ENCODE peak calls at places on chromosomes 3 and 15, in ten cellular contexts. M, A, W, Z, Y, E, H, R, G and S are unnamed samples.
A peak's percentile ranks its signal among the peaks of the same experiment; 100 is the strongest.

GRCh38 chr3:194893121-194893979 is 207.7 kb downstream of the FAM43A start:
- DNase-seq in M (peak; percentile 38), A (no peak), W (peak; percentile 27), Z (no peak), Y (no peak), E (no peak), H (no peak), R (no peak), G (no peak), S (no peak)

GRCh38 chr3:27133062-27133461 is 236.1 kb downstream of the NEK10 start:
- DNase-seq in M (no peak), A (no peak), W (no peak), Z (no peak), Y (no peak), E (no peak), H (no peak), R (no peak), G (no peak), S (no peak)

GRCh38 chr3:25284249-25284648 is 143.8 kb upstream of the RARB start:
- DNase-seq in M (no peak), A (no peak), W (no peak), Z (no peak), Y (no peak), E (no peak), H (no peak), R (no peak), G (no peak), S (no peak)

GRCh38 chr3:64093825-64094712 is 70.8 kb upstream of the PSMD6 start:
- DNase-seq in M (no peak), A (no peak), W (no peak), Z (no peak), Y (no peak), E (no peak), H (no peak), R (no peak), G (no peak), S (no peak)

GRCh38 chr3:18446067-18446793 is 21.1 kb upstream of the SATB1 start:
- DNase-seq in M (no peak), A (peak; percentile 8), W (no peak), Z (no peak), Y (no peak), E (no peak), H (no peak), R (no peak), G (no peak), S (no peak)

GRCh38 chr3:81339040-81339845 is 422.2 kb downstream of the GBE1 start:
- DNase-seq in M (no peak), A (peak; percentile 19), W (peak; percentile 5), Z (no peak), Y (no peak), E (no peak), H (no peak), R (no peak), G (peak; percentile 16), S (peak; percentile 28)

GRCh38 chr15:28992996-28993719 is 107.4 kb downstream of the APBA2 start:
- DNase-seq in M (no peak), A (no peak), W (no peak), Z (no peak), Y (no peak), E (no peak), H (no peak), R (no peak), G (no peak), S (no peak)

GRCh38 chr3:156240642-156241041 is 120.3 kb downstream of the KCNAB1 start:
- DNase-seq in M (no peak), A (no peak), W (no peak), Z (no peak), Y (no peak), E (no peak), H (no peak), R (no peak), G (no peak), S (no peak)

GRCh38 chr15:60672400-60672799 is 193.5 kb upstream of the ICE2 start:
- DNase-seq in M (no peak), A (no peak), W (peak; percentile 68), Z (no peak), Y (no peak), E (no peak), H (no peak), R (no peak), G (no peak), S (no peak)
- TF ChIP-seq CTCF in M (peak; percentile 11), A (peak; percentile 25), W (peak; percentile 26), Z (no peak), Y (peak; percentile 49), E (no peak), H (no peak), R (no peak), G (no peak), S (no peak)

GRCh38 chr3:22091329-22091728 is 340.3 kb upstream of the ZNF385D start:
- DNase-seq in M (no peak), A (no peak), W (no peak), Z (no peak), Y (no peak), E (no peak), H (no peak), R (no peak), G (no peak), S (no peak)

DNA sequence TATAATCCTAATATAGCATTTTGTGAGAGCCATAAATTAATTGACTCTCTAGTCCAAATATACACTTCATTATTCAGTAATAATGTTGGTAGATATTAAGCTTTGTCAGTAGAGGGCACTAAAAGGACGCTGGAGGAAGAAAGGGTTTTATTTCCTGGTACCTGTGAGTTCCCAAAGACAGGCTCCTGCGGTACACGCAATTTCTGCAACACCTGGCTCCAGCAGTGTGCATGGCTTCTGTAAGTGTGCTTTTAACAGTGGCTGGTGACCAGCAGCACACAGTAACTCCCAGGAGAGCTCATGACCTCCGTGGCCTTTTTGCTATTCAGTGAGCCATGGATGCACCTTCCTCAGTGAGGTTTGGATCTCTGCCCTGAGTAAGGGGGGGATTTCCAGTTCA is 338.3 kb upstream of the ZNF385D start:
- DNase-seq in M (no peak), A (peak; percentile 5), W (peak; percentile 69), Z (no peak), Y (peak; percentile 44), E (no peak), H (no peak), R (no peak), G (peak; percentile 64), S (peak; percentile 29)
- TF ChIP-seq CTCF in M (peak; percentile 62), A (peak; percentile 55), W (peak; percentile 42), Z (peak; percentile 29), Y (peak; percentile 73), E (peak; percentile 59), H (no peak), R (peak; percentile 11), G (peak; percentile 68), S (peak; percentile 18)

GRCh38 chr3:9881440-9881839 is 1.4 kb upstream of the CIDEC start:
- DNase-seq in M (no peak), A (no peak), W (no peak), Z (no peak), Y (no peak), E (no peak), H (no peak), R (no peak), G (no peak), S (no peak)

GRCh38 chr3:9883676-9884554 is 3.9 kb upstream of the CIDEC start:
- DNase-seq in M (no peak), A (no peak), W (no peak), Z (no peak), Y (no peak), E (peak; percentile 65), H (no peak), R (no peak), G (peak; percentile 48), S (no peak)

GRCh38 chr3:9887478-9887877 is 2.9 kb upstream of the JAGN1 start:
- DNase-seq in M (no peak), A (no peak), W (no peak), Z (no peak), Y (no peak), E (no peak), H (no peak), R (no peak), G (no peak), S (no peak)

GRCh38 chr3:9886328-9886727 is 4.1 kb upstream of the JAGN1 start:
- DNase-seq in M (no peak), A (no peak), W (no peak), Z (no peak), Y (no peak), E (no peak), H (no peak), R (no peak), G (no peak), S (no peak)

DNA sequence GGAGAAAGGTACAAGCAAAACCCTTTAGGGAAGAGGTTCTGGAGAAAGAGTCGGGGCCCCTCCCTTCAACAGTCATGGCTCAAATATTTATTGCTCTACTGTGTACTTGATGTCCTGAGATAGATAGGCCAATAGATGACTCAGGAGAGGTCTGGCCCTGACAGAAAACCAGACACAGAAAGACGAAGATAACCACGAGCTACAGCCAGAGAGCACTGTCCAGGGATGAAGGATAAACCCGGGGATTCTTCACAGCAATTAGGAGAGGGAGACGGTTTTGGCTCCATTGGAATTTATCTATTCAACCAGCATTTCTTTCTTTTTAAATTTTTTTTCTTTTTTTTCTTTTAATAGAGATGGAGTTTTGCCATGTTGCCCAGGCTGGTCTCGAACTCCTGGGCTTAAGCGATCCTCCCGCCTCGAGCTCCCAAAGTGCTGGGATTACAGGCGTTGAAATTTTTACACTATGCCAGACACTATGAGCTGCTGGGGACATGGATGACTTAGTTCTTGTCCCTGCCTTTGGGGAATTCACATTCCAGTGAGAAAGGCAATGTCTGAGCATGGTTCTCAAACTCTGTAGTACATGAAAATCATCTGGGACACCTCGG is 4.6 kb upstream of the CIDEC start:
- DNase-seq in M (no peak), A (no peak), W (no peak), Z (no peak), Y (no peak), E (peak; percentile 91), H (no peak), R (peak; percentile 60), G (peak; percentile 84), S (no peak)
- TF ChIP-seq CTCF in M (no peak), A (no peak), W (no peak), Z (no peak), Y (no peak), E (peak; percentile 30), H (no peak), R (no peak), G (no peak), S (no peak)

GRCh38 chr3:79515072-79515471 is 252.7 kb downstream of the ROBO1 start:
- DNase-seq in M (no peak), A (no peak), W (no peak), Z (no peak), Y (no peak), E (no peak), H (no peak), R (no peak), G (no peak), S (no peak)

GRCh38 chr3:79521221-79521848 is 246.5 kb downstream of the ROBO1 start:
- DNase-seq in M (no peak), A (no peak), W (peak; percentile 48), Z (no peak), Y (no peak), E (peak; percentile 20), H (no peak), R (peak; percentile 12), G (peak; percentile 57), S (no peak)

GRCh38 chr3:79516795-79517194 is 251.0 kb downstream of the ROBO1 start:
- DNase-seq in M (no peak), A (no peak), W (no peak), Z (no peak), Y (no peak), E (no peak), H (no peak), R (no peak), G (no peak), S (no peak)

DNA sequence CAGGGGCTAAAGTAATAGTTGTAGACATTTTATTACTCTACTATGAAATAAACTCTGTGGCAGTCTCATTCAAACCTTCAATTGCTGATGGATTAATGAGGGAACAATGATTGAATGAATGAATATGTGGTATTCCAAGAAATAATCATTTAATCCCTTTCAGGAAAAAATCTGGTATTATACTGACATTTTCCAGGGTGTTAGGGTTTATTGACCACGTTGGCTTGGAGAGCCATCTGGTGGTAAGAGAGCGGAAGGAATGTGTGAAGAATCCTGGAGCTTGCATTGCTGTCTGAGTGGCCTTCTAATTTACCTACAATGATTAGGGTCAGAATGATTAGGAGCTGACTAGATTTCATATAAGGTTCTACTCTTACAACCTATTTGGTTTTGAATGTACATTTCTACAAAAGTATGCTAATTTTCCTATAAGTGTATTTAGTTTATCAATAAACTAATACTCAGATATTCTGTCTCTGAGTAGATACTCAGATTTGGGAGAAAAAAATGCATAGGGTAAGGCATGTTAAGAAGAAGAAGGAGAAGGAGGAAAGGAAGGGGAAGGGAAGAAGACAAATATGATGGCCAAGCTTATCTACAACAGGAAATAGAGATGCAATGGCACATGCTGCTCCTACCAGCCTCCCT is 249.9 kb downstream of the ROBO1 start:
- DNase-seq in M (no peak), A (no peak), W (no peak), Z (no peak), Y (no peak), E (peak; percentile 26), H (no peak), R (peak; percentile 5), G (peak; percentile 55), S (no peak)
- TF ChIP-seq CTCF in M (peak; percentile 80), A (peak; percentile 48), W (peak; percentile 29), Z (peak; percentile 26), Y (peak; percentile 85), E (peak; percentile 75), H (no peak), R (peak; percentile 67), G (peak; percentile 70), S (peak; percentile 43)